ENCODE peak calls at places on chromosomes 2 and 18, in eight cellular contexts. V is GM23248, C is neural progenitor cell, B is IMR-90, I is astrocyte, Y is DND-41, X is mesendoderm, K is SK-N-SH. D is an unnamed sample.

GRCh38 chr2:58240595-58240937 is 559 bp downstream of the FANCL start:
- DNase-seq in V (no peak), C (no peak), B (no peak), I (no peak), Y (no peak), X (no peak), K (peak; percentile 14), D (no peak)

GRCh38 chr18:60003610-60004185 is 103.9 kb downstream of the PMAIP1 start:
- DNase-seq in V (no peak), C (peak; percentile 4), B (no peak), I (no peak), Y (no peak), X (no peak), K (no peak), D (no peak)

GRCh38 chr2:175004730-175004979 is 526 bp downstream of the CHN1 start:
- DNase-seq in V (peak; percentile 57), C (no peak), B (no peak), I (no peak), Y (no peak), X (no peak), K (peak; percentile 82), D (peak; percentile 72)

GRCh38 chr2:241851325-241852115 is 7.2 kb downstream of the PDCD1 start:
- DNase-seq in V (no peak), C (no peak), B (no peak), I (no peak), Y (no peak), X (no peak), K (peak; percentile 31), D (no peak)

GRCh38 chr2:237122214-237122666 is 36.6 kb downstream of the COPS8 start:
- DNase-seq in V (peak; percentile 92), C (peak; percentile 50), B (peak; percentile 87), I (peak; percentile 47), Y (peak; percentile 60), X (peak; percentile 94), K (peak; percentile 68), D (peak; percentile 81)

GRCh38 chr2:217636578-217637267 is 366.1 kb downstream of the TNS1 start:
- DNase-seq in V (no peak), C (no peak), B (no peak), I (no peak), Y (no peak), X (no peak), K (no peak), D (no peak)

GRCh38 chr2:138078153-138078552 is 113.9 kb downstream of the HNMT start:
- DNase-seq in V (peak; percentile 14), C (no peak), B (no peak), I (no peak), Y (no peak), X (no peak), K (no peak), D (no peak)

GRCh38 chr2:219681301-219682290 is 54.2 kb downstream of the SLC4A3 start:
- DNase-seq in V (peak; percentile 18), C (no peak), B (peak; percentile 44), I (peak; percentile 69), Y (no peak), X (no peak), K (no peak), D (no peak)

GRCh38 chr2:158795110-158795924 is at the start of gene DAPL1:
- DNase-seq in V (no peak), C (peak; percentile 24), B (no peak), I (no peak), Y (peak; percentile 24), X (peak; percentile 81), K (peak; percentile 35), D (no peak)

GRCh38 chr2:221502270-221502973 is 69.7 kb downstream of the EPHA4 start:
- DNase-seq in V (peak; percentile 83), C (no peak), B (peak; percentile 69), I (peak; percentile 94), Y (no peak), X (no peak), K (no peak), D (no peak)

GRCh38 chr2:190938761-190939335 is 58.2 kb downstream of the GLS start:
- DNase-seq in V (no peak), C (no peak), B (peak; percentile 47), I (no peak), Y (no peak), X (no peak), K (no peak), D (no peak)

GRCh38 chr2:128394004-128394730 is 75.5 kb upstream of the HS6ST1 start:
- DNase-seq in V (no peak), C (no peak), B (no peak), I (no peak), Y (no peak), X (no peak), K (no peak), D (peak; percentile 61)

GRCh38 chr2:74188018-74188601 is 9.4 kb upstream of the MOB1A start:
- DNase-seq in V (peak; percentile 83), C (no peak), B (peak; percentile 90), I (peak; percentile 70), Y (no peak), X (peak; percentile 79), K (no peak), D (no peak)

GRCh38 chr2:112183327-112184025 is 45.3 kb downstream of the FBLN7 start:
- DNase-seq in V (no peak), C (no peak), B (peak; percentile 12), I (no peak), Y (no peak), X (no peak), K (no peak), D (no peak)

GRCh38 chr2:143125647-143126046 is 3.6 kb upstream of the ARHGAP15 start:
- DNase-seq in V (no peak), C (no peak), B (no peak), I (no peak), Y (no peak), X (no peak), K (no peak), D (no peak)

GRCh38 chr18:32802606-32803451 is 30.0 kb upstream of the KLHL14 start:
- DNase-seq in V (no peak), C (peak; percentile 16), B (no peak), I (no peak), Y (no peak), X (no peak), K (no peak), D (no peak)
- H3K4me3 ChIP-seq in V (no peak overlapping the region), C (peak overlapping the region; percentile 4), B (no peak overlapping the region), I (no peak overlapping the region), Y (no peak overlapping the region), X (no peak overlapping the region), K (no peak overlapping the region), D (no peak overlapping the region)

GRCh38 chr2:160651416-160652200 is 158.0 kb upstream of the RBMS1 start:
- DNase-seq in V (peak; percentile 74), C (no peak), B (peak; percentile 47), I (peak; percentile 64), Y (no peak), X (peak; percentile 87), K (no peak), D (no peak)
- H3K27ac ChIP-seq in V (peak overlapping the region; percentile 23), C (no peak overlapping the region), B (no peak overlapping the region), I (no peak overlapping the region), Y (peak overlapping the region; percentile 84), X (peak overlapping the region; percentile 92), K (no peak overlapping the region), D (no peak overlapping the region)

GRCh38 chr2:14632133-14632936 is at the start of gene LRATD1:
- DNase-seq in V (peak; percentile 88), C (peak; percentile 98), B (peak; percentile 55), I (peak; percentile 72), Y (no peak), X (peak; percentile 91), K (peak; percentile 97), D (peak; percentile 97)

GRCh38 chr2:14634223-14634884 is 1.8 kb downstream of the LRATD1 start:
- DNase-seq in V (peak; percentile 92), C (peak; percentile 91), B (peak; percentile 54), I (peak; percentile 61), Y (no peak), X (peak; percentile 90), K (peak; percentile 94), D (peak; percentile 93)

GRCh38 chr2:14631676-14632075 is 841 bp upstream of the LRATD1 start:
- DNase-seq in V (no peak), C (no peak), B (no peak), I (no peak), Y (no peak), X (no peak), K (no peak), D (no peak)

GRCh38 chr2:14633451-14634211 is 1.1 kb downstream of the LRATD1 start:
- DNase-seq in V (no peak), C (peak; percentile 29), B (no peak), I (no peak), Y (no peak), X (peak; percentile 10), K (peak; percentile 44), D (peak; percentile 64)

DNA sequence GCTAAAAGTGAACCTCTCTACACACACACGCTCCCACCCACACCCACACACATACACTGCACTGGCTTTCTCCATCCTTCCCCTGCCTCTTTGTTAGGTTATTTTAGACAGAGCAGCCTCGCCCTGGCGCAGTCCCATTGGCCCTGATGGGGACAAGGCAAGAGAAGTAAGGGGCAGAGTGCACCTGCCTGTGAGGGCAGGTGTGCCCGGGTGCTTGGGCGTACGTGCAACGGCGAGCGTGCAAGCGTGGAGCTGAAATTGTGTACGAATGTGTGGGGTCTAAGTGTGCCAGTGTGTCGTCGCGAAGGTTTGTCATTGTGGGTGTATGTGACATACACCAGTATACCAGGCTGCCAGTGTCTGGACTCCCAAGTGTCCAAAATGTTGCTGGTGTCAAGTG is 514 bp downstream of the LRATD1 start:
- DNase-seq in V (no peak), C (peak; percentile 28), B (no peak), I (no peak), Y (no peak), X (peak; percentile 9), K (no peak), D (peak; percentile 73)
- H3K9ac ChIP-seq in V (no peak overlapping the region), C (no peak overlapping the region), B (no peak overlapping the region), I (peak overlapping the region; percentile 70), Y (no peak overlapping the region), X (no peak overlapping the region), K (peak overlapping the region; percentile 44), D (peak overlapping the region; percentile 28)

GRCh38 chr2:240250985-240251847 is 110.8 kb upstream of the OTOS start:
- DNase-seq in V (peak; percentile 94), C (peak; percentile 50), B (peak; percentile 89), I (peak; percentile 78), Y (no peak), X (peak; percentile 58), K (peak; percentile 50), D (peak; percentile 99)
- H3K4me3 ChIP-seq in V (no peak overlapping the region), C (no peak overlapping the region), B (no peak overlapping the region), I (peak overlapping the region; percentile 37), Y (no peak overlapping the region), X (no peak overlapping the region), K (no peak overlapping the region), D (no peak overlapping the region)

GRCh38 chr2:197075754-197076337 is 149.3 kb upstream of the PGAP1 start:
- DNase-seq in V (peak; percentile 18), C (peak; percentile 27), B (no peak), I (no peak), Y (no peak), X (peak; percentile 30), K (no peak), D (no peak)
- H3K27ac ChIP-seq in V (no peak overlapping the region), C (no peak overlapping the region), B (no peak overlapping the region), I (no peak overlapping the region), Y (no peak overlapping the region), X (no peak overlapping the region), K (peak overlapping the region; percentile 58), D (no peak overlapping the region)

D was measured in kidney.